ENCODE peak calls at places on chromosomes 13 and 19, in nine cellular contexts. H is left ventricle myocardium inferior; K is CD8-positive, alpha-beta memory T cell; W is colonic mucosa; O is right cardiac atrium; A is heart right ventricle; F is cardiac muscle cell; T is effector memory CD4-positive, alpha-beta T cell; S is iPS DF 6.9. X is an unnamed sample.
A peak's percentile ranks its signal among the peaks of the same experiment; 100 is the strongest.

GRCh38 chr13:45301263-45301662 is 39.7 kb downstream of the TPT1 start:
- DNase-seq in H (no peak), K (no peak), W (no peak), O (no peak), A (no peak), F (no peak), T (no peak), S (no peak), X (no peak)

GRCh38 chr19:29393915-29394460 is 131.8 kb upstream of the VSTM2B start:
- DNase-seq in H (no peak), K (no peak), W (no peak), O (no peak), A (no peak), F (no peak), T (no peak), S (no peak), X (no peak)

GRCh38 chr19:43132696-43133095 is 50.2 kb upstream of the PSG2 start:
- DNase-seq in H (no peak), K (no peak), W (no peak), O (no peak), A (no peak), F (no peak), T (no peak), S (no peak), X (no peak)

GRCh38 chr19:35986111-35986510 is 8.9 kb upstream of the SDHAF1 start:
- DNase-seq in H (no peak), K (no peak), W (no peak), O (no peak), A (no peak), F (no peak), T (no peak), S (no peak), X (no peak)

GRCh38 chr13:111048387-111048786 is 66.7 kb upstream of the ARHGEF7 start:
- DNase-seq in H (no peak), K (no peak), W (no peak), O (no peak), A (no peak), F (no peak), T (no peak), S (no peak), X (no peak)

GRCh38 chr13:29511980-29512379 is 83.5 kb downstream of the SLC7A1 start:
- DNase-seq in H (no peak), K (no peak), W (no peak), O (no peak), A (no peak), F (peak; percentile 75), T (no peak), S (no peak), X (no peak)

GRCh38 chr19:14048439-14049153 is 13.3 kb downstream of the PALM3 start:
- DNase-seq in H (peak; percentile 44), K (peak; percentile 82), W (peak; percentile 80), O (peak; percentile 82), A (peak; percentile 42), F (peak; percentile 22), T (peak; percentile 57), S (no peak), X (peak; percentile 73)

GRCh38 chr19:5403968-5404640 is 51.1 kb upstream of the ZNRF4 start:
- DNase-seq in H (peak; percentile 74), K (peak; percentile 59), W (peak; percentile 75), O (peak; percentile 94), A (peak; percentile 82), F (peak; percentile 94), T (peak; percentile 14), S (peak; percentile 84), X (peak; percentile 43)

GRCh38 chr19:54916822-54917221 is 10.9 kb downstream of the NCR1 start:
- DNase-seq in H (no peak), K (no peak), W (no peak), O (no peak), A (no peak), F (no peak), T (no peak), S (no peak), X (no peak)

GRCh38 chr13:98041081-98041820 is 87.8 kb downstream of the IPO5 start:
- DNase-seq in H (no peak), K (no peak), W (no peak), O (no peak), A (no peak), F (no peak), T (no peak), S (no peak), X (no peak)

GRCh38 chr19:17325881-17326594 is 8.6 kb downstream of the ANO8 start:
- DNase-seq in H (no peak), K (no peak), W (no peak), O (peak; percentile 86), A (no peak), F (no peak), T (no peak), S (no peak), X (no peak)

GRCh38 chr19:47540748-47541147 is 25.9 kb upstream of the NAPA start:
- DNase-seq in H (no peak), K (no peak), W (no peak), O (no peak), A (no peak), F (peak; percentile 65), T (no peak), S (no peak), X (no peak)

GRCh38 chr19:16509141-16510061 is 13.2 kb downstream of the C19orf44 start:
- DNase-seq in H (peak; percentile 44), K (no peak), W (no peak), O (peak; percentile 84), A (peak; percentile 32), F (peak; percentile 77), T (no peak), S (no peak), X (no peak)

DNA sequence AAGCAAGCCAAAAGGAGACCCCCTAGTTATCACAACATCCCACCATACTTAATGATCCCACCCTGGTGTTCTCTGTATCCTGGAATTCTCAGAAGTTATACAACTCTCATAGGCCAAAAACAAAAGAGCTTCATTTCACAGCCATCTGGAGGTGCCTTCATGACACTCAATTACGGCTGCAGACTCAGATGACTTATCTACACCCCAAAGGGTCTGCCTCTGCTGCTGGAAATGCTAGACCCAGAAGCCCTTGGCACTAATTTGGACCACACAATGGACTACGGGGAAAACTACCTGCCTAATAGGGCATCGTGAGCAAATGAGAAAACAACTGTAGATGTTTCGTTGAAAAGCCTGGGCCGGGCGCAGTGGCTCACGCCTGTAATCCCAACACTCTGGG is 40.2 kb downstream of the BRD4 start:
- DNase-seq in H (no peak), K (no peak), W (no peak), O (no peak), A (no peak), F (no peak), T (no peak), S (no peak), X (no peak)
- H3K27ac ChIP-seq in H (no peak overlapping the region), K (no peak overlapping the region), W (no peak overlapping the region), O (no peak overlapping the region), A (no peak overlapping the region), F (no peak overlapping the region), T (no peak overlapping the region), S (no peak overlapping the region), X (no peak overlapping the region)

DNA sequence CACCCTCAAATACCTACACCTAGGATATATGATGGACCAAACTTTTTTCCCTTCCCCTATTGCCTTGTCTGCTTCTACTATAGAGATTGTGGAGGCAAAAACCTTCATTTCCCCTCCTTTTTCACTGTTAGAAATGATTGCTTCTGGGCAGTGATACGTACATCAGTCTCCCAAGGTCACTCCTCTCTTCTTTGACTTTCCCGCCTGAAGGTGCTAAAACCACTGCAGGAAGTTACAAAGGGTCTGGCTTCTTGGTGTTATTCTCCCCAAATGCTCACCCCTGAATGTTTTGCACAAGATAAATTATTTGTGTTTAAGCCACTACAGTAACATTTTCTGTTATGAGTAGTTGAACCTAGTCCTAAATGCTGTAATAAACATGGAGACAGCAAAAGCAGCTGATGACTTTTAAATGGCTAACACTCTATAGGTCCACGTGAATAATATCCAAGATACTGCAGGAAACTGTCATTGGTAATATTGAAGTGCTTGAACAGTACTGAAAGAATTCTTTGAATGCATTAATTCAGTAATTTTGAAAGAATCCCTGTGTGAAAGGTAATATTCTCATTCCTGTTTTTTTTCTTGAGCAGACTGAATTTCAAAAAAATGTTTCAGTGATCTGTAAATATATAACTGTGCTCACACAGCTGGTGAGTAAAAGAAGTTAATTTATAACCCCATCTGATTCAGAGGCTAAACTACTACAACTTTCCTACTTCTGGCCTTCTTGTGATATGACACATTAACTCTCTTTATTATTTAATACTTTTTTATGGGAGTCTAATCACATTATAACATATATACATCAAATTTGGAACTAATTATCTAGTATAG is 865.1 kb downstream of the EFNB2 start:
- DNase-seq in H (no peak), K (no peak), W (no peak), O (no peak), A (no peak), F (no peak), T (no peak), S (no peak), X (no peak)
- H3K9me3 ChIP-seq in H (no peaks in the 10 kb centered on the region), K (no peaks in the 10 kb centered on the region), W (no peaks in the 10 kb centered on the region), O (no peaks in the 10 kb centered on the region), A (peaks cover 3% of the 10 kb centered on the region), F (no peaks in the 10 kb centered on the region), T (no peaks in the 10 kb centered on the region), S (no peaks in the 10 kb centered on the region), X (no peaks in the 10 kb centered on the region)

GRCh38 chr13:32969516-32969941 is 46.7 kb upstream of the KL start:
- DNase-seq in H (no peak), K (no peak), W (no peak), O (no peak), A (peak; percentile 29), F (peak; percentile 61), T (no peak), S (no peak), X (no peak)
- H3K4me3 ChIP-seq in H (peak overlapping the region; percentile 53), K (no peak overlapping the region), W (no peak overlapping the region), O (peak overlapping the region; percentile 49), A (no peak overlapping the region), F (no peak overlapping the region), T (no peak overlapping the region), S (no peak overlapping the region), X (no peak overlapping the region)

GRCh38 chr13:67200605-67201004 is 29.5 kb downstream of the PCDH9 start:
- DNase-seq in H (no peak), K (no peak), W (no peak), O (no peak), A (no peak), F (no peak), T (no peak), S (no peak), X (no peak)
- H3K27ac ChIP-seq in H (no peak overlapping the region), K (no peak overlapping the region), W (no peak overlapping the region), O (no peak overlapping the region), A (no peak overlapping the region), F (no peak overlapping the region), T (no peak overlapping the region), S (no peak overlapping the region), X (no peak overlapping the region)

DNA sequence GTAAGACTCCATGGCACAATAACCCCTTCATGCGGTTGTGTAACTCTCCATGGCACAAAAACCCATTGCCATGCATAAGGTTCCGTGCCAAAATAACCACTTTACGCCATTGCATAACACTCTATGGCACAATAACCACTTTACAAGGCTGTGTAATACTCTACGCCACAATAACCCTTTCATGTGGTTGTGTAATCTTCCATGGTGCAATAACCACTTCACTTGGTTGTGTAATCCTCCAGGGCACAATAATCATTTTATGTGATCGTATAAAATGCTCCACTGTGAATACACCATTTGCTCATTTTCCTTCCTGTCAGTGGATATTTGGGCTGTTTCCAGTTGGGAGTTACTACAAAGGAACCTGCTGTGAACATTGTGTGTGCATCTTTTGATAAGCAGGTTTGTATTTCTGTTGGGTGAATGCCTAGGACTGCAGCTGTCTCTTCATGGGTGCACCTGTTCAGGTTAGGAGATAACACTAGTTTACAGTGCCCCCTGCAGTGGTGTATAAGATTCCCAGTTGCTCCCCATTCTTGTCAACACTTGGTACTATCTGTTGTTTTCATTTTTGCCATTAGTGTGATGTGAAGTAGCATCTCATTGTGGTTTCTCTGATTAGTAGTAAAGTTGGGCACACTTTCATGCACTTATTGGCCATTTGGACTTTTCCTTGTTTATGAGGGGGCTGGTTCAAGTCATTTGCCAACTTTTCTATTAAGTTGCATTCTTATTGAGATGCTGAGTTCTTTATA is 21.1 kb upstream of the ZSCAN18 start:
- DNase-seq in H (no peak), K (no peak), W (no peak), O (no peak), A (no peak), F (no peak), T (no peak), S (no peak), X (no peak)
- H3K9me3 ChIP-seq in H (peaks cover 100% of the 10 kb centered on the region), K (peaks cover 39% of the 10 kb centered on the region), W (peaks cover 2% of the 10 kb centered on the region), O (peaks cover 36% of the 10 kb centered on the region), A (peaks cover 98% of the 10 kb centered on the region), F (peaks cover 5% of the 10 kb centered on the region), T (peaks cover 58% of the 10 kb centered on the region), S (peaks cover 15% of the 10 kb centered on the region), X (no peaks in the 10 kb centered on the region)

X was measured in CD4-positive, alpha-beta memory T cell.